ENCODE peak calls at places on chromosomes 2 and 18, in six cellular contexts. H is NCI-H1092 treated with DMSO at 0.1 percent for 48 hours; S is MV-4-11; F is Ammon's horn; T is CD4-positive, alpha-beta T cell; E is stimulated activated CD4-positive, alpha-beta T cell treated with anti-CD3 and anti-CD28 coated beads, TNF-alpha, amount 100 ng/mL, for 24 hours. B is an unnamed sample.

GRCh38 chr2:207504513-207505171 is 25.1 kb upstream of the CREB1 start:
- DNase-seq in H (no peak), S (peak; percentile 83), F (peak; percentile 60), T (no peak), E (no peak), B (no peak)

GRCh38 chr2:119367472-119368099 is 809 bp downstream of the DBI start:
- DNase-seq in H (peak; percentile 25), S (no peak), F (peak; percentile 84), T (no peak), E (peak; percentile 54), B (peak; percentile 76)

GRCh38 chr2:63048367-63049171 is 2.1 kb upstream of the OTX1 start:
- DNase-seq in H (no peak), S (no peak), F (no peak), T (no peak), E (peak; percentile 1), B (no peak)

GRCh38 chr2:86383844-86384243 is 46.4 kb upstream of the REEP1 start:
- DNase-seq in H (no peak), S (no peak), F (no peak), T (no peak), E (no peak), B (no peak)

GRCh38 chr2:62467475-62468321 is 38.3 kb downstream of the TMEM17 start:
- DNase-seq in H (no peak), S (peak; percentile 33), F (no peak), T (no peak), E (no peak), B (no peak)

GRCh38 chr2:19357383-19358241 is 811 bp downstream of the OSR1 start:
- DNase-seq in H (no peak), S (no peak), F (no peak), T (no peak), E (no peak), B (no peak)

GRCh38 chr18:59517446-59518171 is 158.5 kb upstream of the LMAN1 start:
- DNase-seq in H (no peak), S (no peak), F (no peak), T (no peak), E (no peak), B (no peak)

GRCh38 chr2:29587791-29588190 is 333.6 kb downstream of the ALK start:
- DNase-seq in H (no peak), S (no peak), F (no peak), T (no peak), E (no peak), B (no peak)

GRCh38 chr18:62287753-62288668 is 37.1 kb upstream of the TNFRSF11A start:
- DNase-seq in H (no peak), S (peak; percentile 71), F (no peak), T (no peak), E (no peak), B (no peak)

GRCh38 chr18:28511421-28511821 is 334.5 kb upstream of the CDH2 start:
- DNase-seq in H (no peak), S (no peak), F (no peak), T (no peak), E (no peak), B (no peak)

GRCh38 chr2:78351208-78351607 is 674.3 kb upstream of the REG3G start:
- DNase-seq in H (peak; percentile 9), S (peak; percentile 22), F (no peak), T (no peak), E (no peak), B (no peak)

GRCh38 chr2:215528555-215528954 is 92.7 kb upstream of the FN1 start:
- DNase-seq in H (no peak), S (no peak), F (no peak), T (no peak), E (no peak), B (no peak)

GRCh38 chr2:221166283-221166682 is 405.8 kb downstream of the EPHA4 start:
- DNase-seq in H (no peak), S (no peak), F (no peak), T (no peak), E (no peak), B (no peak)

GRCh38 chr2:223970343-223971128 is 13.3 kb downstream of the MRPL44 start:
- DNase-seq in H (peak; percentile 31), S (peak; percentile 54), F (peak; percentile 69), T (peak; percentile 34), E (peak; percentile 17), B (peak; percentile 49)

GRCh38 chr2:105468655-105469042 is 69.8 kb upstream of the FHL2 start:
- DNase-seq in H (no peak), S (no peak), F (no peak), T (no peak), E (no peak), B (no peak)

GRCh38 chr18:47997338-47997780 is 66.9 kb upstream of the SMAD2 start:
- DNase-seq in H (no peak), S (peak; percentile 21), F (no peak), T (no peak), E (peak; percentile 41), B (peak; percentile 68)

GRCh38 chr18:75081486-75081885 is 127.5 kb downstream of the PTGR3 start:
- DNase-seq in H (no peak), S (no peak), F (no peak), T (no peak), E (no peak), B (no peak)

GRCh38 chr2:217360781-217361485 is 501.1 kb upstream of the TNP1 start:
- DNase-seq in H (no peak), S (peak; percentile 86), F (no peak), T (no peak), E (no peak), B (no peak)

GRCh38 chr2:101897301-101897700 is 94.5 kb upstream of the IL1R2 start:
- DNase-seq in H (no peak), S (peak; percentile 21), F (no peak), T (no peak), E (no peak), B (no peak)

GRCh38 chr2:6626406-6627012 is 239.2 kb downstream of the CMPK2 start:
- DNase-seq in H (no peak), S (no peak), F (no peak), T (no peak), E (no peak), B (no peak)

GRCh38 chr2:149422991-149423338 is 92.6 kb downstream of the LYPD6 start:
- DNase-seq in H (no peak), S (no peak), F (no peak), T (no peak), E (no peak), B (no peak)

GRCh38 chr2:85702172-85702571 is 8.0 kb downstream of the GNLY start:
- DNase-seq in H (no peak), S (no peak), F (no peak), T (no peak), E (no peak), B (no peak)

GRCh38 chr2:84963692-84964405 is 7.1 kb upstream of the KCMF1 start:
- DNase-seq in H (no peak), S (peak; percentile 95), F (no peak), T (no peak), E (no peak), B (no peak)

GRCh38 chr2:215966951-215967350 is 46.4 kb downstream of the MREG start:
- DNase-seq in H (no peak), S (no peak), F (no peak), T (no peak), E (no peak), B (no peak)

GRCh38 chr2:73072416-73072815 is 904 bp upstream of the SFXN5 start:
- DNase-seq in H (no peak), S (no peak), F (no peak), T (no peak), E (no peak), B (no peak)

GRCh38 chr2:44912660-44913059 is 28.8 kb upstream of the SIX3 start:
- DNase-seq in H (no peak), S (peak; percentile 32), F (no peak), T (no peak), E (no peak), B (no peak)

GRCh38 chr2:133490412-133490958 is 77.8 kb downstream of the NCKAP5 start:
- DNase-seq in H (no peak), S (no peak), F (no peak), T (no peak), E (no peak), B (no peak)

GRCh38 chr2:17101596-17101995 is 416.6 kb downstream of the RAD51AP2 start:
- DNase-seq in H (no peak), S (no peak), F (no peak), T (no peak), E (no peak), B (no peak)

GRCh38 chr2:230327418-230328154 is 593 bp downstream of the SP140L start:
- DNase-seq in H (no peak), S (peak; percentile 71), F (no peak), T (no peak), E (no peak), B (no peak)

GRCh38 chr2:177255227-177255601 is 9.3 kb downstream of the NFE2L2 start:
- DNase-seq in H (no peak), S (no peak), F (no peak), T (no peak), E (no peak), B (no peak)

B was measured in stimulated activated effector memory CD8-positive, alpha-beta T cell treated with anti-CD3 and anti-CD28 coated beads, Interleukin-12 subunit alpha, Interleukin-12 subunit beta, amount 100 ng/mL, for 72 hours.